ENCODE peak calls at places on chromosomes 11 and 22, in six cellular contexts. One of them, this sample, is unnamed.

GRCh38 chr11:106708348-106708747 is 309.9 kb downstream of the GUCY1A2 start:
- DNase-seq in HCT116: no peak
- DNase-seq in left ventricle myocardium inferior: no peak
- DNase-seq in SK-N-SH: no peak
- DNase-seq in psoas muscle: no peak
- DNase-seq in PC-3: no peak
- DNase-seq in this sample: no peak

GRCh38 chr11:91790346-91790745 is 434.3 kb upstream of the FAT3 start:
- DNase-seq in HCT116: no peak
- DNase-seq in left ventricle myocardium inferior: no peak
- DNase-seq in SK-N-SH: peak; percentile 23
- DNase-seq in psoas muscle: no peak
- DNase-seq in PC-3: no peak
- DNase-seq in this sample: peak; percentile 46

GRCh38 chr11:128397362-128397761 is 190.0 kb downstream of the ETS1 start:
- DNase-seq in HCT116: no peak
- DNase-seq in left ventricle myocardium inferior: no peak
- DNase-seq in SK-N-SH: no peak
- DNase-seq in psoas muscle: no peak
- DNase-seq in PC-3: no peak
- DNase-seq in this sample: no peak

GRCh38 chr11:78689558-78690153 is 115.0 kb upstream of the NARS2 start:
- DNase-seq in HCT116: no peak
- DNase-seq in left ventricle myocardium inferior: no peak
- DNase-seq in SK-N-SH: no peak
- DNase-seq in psoas muscle: no peak
- DNase-seq in PC-3: no peak
- DNase-seq in this sample: no peak

GRCh38 chr11:117532568-117532967 is 204.9 kb downstream of the CEP164 start:
- DNase-seq in HCT116: no peak
- DNase-seq in left ventricle myocardium inferior: no peak
- DNase-seq in SK-N-SH: no peak
- DNase-seq in psoas muscle: no peak
- DNase-seq in PC-3: no peak
- DNase-seq in this sample: no peak

GRCh38 chr11:67641302-67642147 is 2.0 kb upstream of the TBX10 start:
- DNase-seq in HCT116: no peak
- DNase-seq in left ventricle myocardium inferior: no peak
- DNase-seq in SK-N-SH: no peak
- DNase-seq in psoas muscle: no peak
- DNase-seq in PC-3: no peak
- DNase-seq in this sample: no peak

GRCh38 chr11:73554677-73555320 is 43.1 kb downstream of the FAM168A start:
- DNase-seq in HCT116: no peak
- DNase-seq in left ventricle myocardium inferior: no peak
- DNase-seq in SK-N-SH: no peak
- DNase-seq in psoas muscle: no peak
- DNase-seq in PC-3: no peak
- DNase-seq in this sample: no peak

GRCh38 chr11:32374261-32374711 is 61.1 kb downstream of the WT1 start:
- DNase-seq in HCT116: peak; percentile 19
- DNase-seq in left ventricle myocardium inferior: no peak
- DNase-seq in SK-N-SH: peak; percentile 45
- DNase-seq in psoas muscle: no peak
- DNase-seq in PC-3: peak; percentile 37
- DNase-seq in this sample: peak; percentile 63

GRCh38 chr11:71206186-71206585 is 46.2 kb downstream of the SHANK2 start:
- DNase-seq in HCT116: no peak
- DNase-seq in left ventricle myocardium inferior: no peak
- DNase-seq in SK-N-SH: no peak
- DNase-seq in psoas muscle: peak; percentile 20
- DNase-seq in PC-3: no peak
- DNase-seq in this sample: no peak

GRCh38 chr11:13030857-13031256 is 21.7 kb downstream of the RASSF10 start:
- DNase-seq in HCT116: no peak
- DNase-seq in left ventricle myocardium inferior: peak; percentile 58
- DNase-seq in SK-N-SH: peak; percentile 20
- DNase-seq in psoas muscle: peak; percentile 58
- DNase-seq in PC-3: no peak
- DNase-seq in this sample: peak; percentile 16

GRCh38 chr11:13031349-13031748 is 22.2 kb downstream of the RASSF10 start:
- DNase-seq in HCT116: no peak
- DNase-seq in left ventricle myocardium inferior: no peak
- DNase-seq in SK-N-SH: no peak
- DNase-seq in psoas muscle: no peak
- DNase-seq in PC-3: no peak
- DNase-seq in this sample: no peak

GRCh38 chr11:13035711-13036110 is 26.6 kb downstream of the RASSF10 start:
- DNase-seq in HCT116: no peak
- DNase-seq in left ventricle myocardium inferior: no peak
- DNase-seq in SK-N-SH: no peak
- DNase-seq in psoas muscle: no peak
- DNase-seq in PC-3: no peak
- DNase-seq in this sample: no peak

GRCh38 chr11:13036235-13036634 is 27.1 kb downstream of the RASSF10 start:
- DNase-seq in HCT116: no peak
- DNase-seq in left ventricle myocardium inferior: no peak
- DNase-seq in SK-N-SH: no peak
- DNase-seq in psoas muscle: no peak
- DNase-seq in PC-3: no peak
- DNase-seq in this sample: no peak

DNA sequence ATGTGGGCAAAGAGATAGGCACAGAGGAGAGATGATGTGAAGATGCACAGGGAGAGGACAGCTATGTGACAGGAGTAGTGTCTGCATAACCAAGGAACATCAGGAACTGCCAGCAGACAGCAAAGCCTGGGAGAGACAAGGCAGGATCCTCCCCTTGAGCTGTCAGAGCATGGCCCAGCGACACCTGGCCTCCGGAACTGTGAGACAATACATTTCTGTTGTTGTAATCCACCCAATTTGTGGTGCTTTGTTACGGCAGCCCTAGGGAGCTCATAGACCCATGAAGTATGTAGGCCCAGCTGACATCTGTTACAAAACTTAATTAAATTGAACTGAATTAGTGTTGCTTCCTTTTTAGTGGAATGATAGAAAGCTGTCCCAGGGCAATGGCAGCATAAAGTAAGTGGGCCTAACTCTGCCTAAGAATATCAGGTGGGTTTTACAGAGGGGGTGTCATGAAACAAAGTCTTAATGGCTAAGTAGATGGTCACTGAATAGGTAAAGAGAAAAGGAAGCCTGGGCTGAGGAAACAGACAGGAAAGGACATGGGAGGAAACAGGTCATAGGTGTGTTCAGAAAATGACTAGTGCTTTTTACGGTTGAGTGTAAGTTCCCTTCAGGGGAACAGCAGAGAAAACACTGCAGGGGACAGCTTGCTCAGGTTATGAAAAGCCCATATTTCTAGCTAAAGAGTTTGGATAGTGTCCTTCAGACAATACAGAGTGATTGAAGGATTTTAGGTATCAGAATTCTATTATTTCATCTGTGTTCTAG is 24.8 kb downstream of the RASSF10 start:
- DNase-seq in HCT116: no peak
- DNase-seq in left ventricle myocardium inferior: no peak
- DNase-seq in SK-N-SH: peak; percentile 34
- DNase-seq in psoas muscle: no peak
- DNase-seq in PC-3: no peak
- DNase-seq in this sample: peak; percentile 10
- H3K27me3 ChIP-seq in HCT116: no peaks in the 10 kb centered on the region
- H3K27me3 ChIP-seq in left ventricle myocardium inferior: peaks cover 22% of the 10 kb centered on the region
- H3K27me3 ChIP-seq in SK-N-SH: peaks cover 11% of the 10 kb centered on the region
- H3K27me3 ChIP-seq in psoas muscle: peaks cover 6% of the 10 kb centered on the region
- H3K27me3 ChIP-seq in PC-3: no peaks in the 10 kb centered on the region
- H3K27me3 ChIP-seq in this sample: no peaks in the 10 kb centered on the region

DNA sequence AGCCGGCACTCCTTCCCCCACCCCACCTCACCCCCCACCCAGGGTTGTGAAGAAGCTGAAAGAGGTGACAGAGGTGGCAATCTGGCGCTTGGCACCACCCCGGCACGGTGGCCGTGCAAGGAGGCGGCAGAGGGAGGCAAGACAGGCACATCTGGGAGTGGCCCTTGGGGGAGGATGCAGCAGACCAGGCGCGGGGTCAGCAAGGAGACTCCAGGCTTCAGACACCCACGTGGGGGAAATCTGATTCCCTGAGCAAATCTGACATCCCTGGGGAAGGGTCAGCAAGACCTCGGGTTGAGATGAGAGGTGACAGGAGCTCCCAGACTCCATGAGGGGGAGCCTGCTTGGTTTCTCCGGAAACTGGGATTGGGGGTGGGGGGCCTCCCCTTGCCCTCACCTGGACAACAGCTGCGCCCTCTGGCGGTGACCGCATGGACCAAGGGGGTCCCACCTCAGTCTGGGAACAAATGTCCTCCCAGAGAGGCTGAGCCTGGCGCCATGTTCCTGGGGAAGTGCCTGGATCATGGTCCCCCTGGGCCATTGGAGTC is 4.0 kb upstream of the RCOR2 start:
- DNase-seq in HCT116: no peak
- DNase-seq in left ventricle myocardium inferior: no peak
- DNase-seq in SK-N-SH: no peak
- DNase-seq in psoas muscle: no peak
- DNase-seq in PC-3: no peak
- DNase-seq in this sample: no peak
- H3K27me3 ChIP-seq in HCT116: no peaks in the 10 kb centered on the region
- H3K27me3 ChIP-seq in left ventricle myocardium inferior: no peaks in the 10 kb centered on the region
- H3K27me3 ChIP-seq in SK-N-SH: no peaks in the 10 kb centered on the region
- H3K27me3 ChIP-seq in psoas muscle: no peaks in the 10 kb centered on the region
- H3K27me3 ChIP-seq in PC-3: no peaks in the 10 kb centered on the region
- H3K27me3 ChIP-seq in this sample: no peaks in the 10 kb centered on the region

DNA sequence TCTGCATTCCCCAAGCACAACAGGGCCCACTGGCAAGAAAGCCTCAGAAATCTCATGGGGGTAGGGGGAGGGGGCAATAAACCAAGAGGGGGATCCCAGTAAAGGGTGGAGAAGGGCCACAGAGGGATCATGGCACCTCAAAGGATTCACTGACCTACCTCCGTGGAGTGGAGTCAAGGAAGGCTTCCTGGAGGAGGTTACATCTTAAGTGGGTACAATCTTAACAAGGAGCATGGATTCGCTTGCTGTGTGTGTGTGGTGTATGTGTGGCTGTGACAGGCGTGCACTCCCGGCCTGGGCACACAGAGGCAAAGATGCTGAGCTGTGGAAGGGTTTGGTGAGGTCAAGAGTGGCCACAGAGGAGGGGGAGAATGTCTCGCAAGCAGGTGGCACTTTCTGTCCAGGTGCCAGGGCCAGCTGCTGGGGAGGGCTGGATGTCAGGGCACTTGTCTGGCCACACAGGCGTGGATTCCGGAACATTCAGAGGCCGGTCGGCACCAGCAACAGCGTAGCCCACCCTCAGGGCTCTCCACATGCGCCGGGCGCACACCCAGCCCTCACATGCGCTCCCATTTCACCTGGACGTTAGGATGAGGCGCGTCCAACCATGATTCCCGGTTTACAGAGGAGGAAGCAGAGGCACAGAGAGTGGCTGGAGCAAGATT is 43.3 kb downstream of the WNT7B start:
- DNase-seq in HCT116: no peak
- DNase-seq in left ventricle myocardium inferior: no peak
- DNase-seq in SK-N-SH: no peak
- DNase-seq in psoas muscle: no peak
- DNase-seq in PC-3: no peak
- DNase-seq in this sample: no peak
- H3K27me3 ChIP-seq in HCT116: peaks cover 26% of the 10 kb centered on the region
- H3K27me3 ChIP-seq in left ventricle myocardium inferior: peaks cover 78% of the 10 kb centered on the region
- H3K27me3 ChIP-seq in SK-N-SH: no peaks in the 10 kb centered on the region
- H3K27me3 ChIP-seq in psoas muscle: peaks cover 57% of the 10 kb centered on the region
- H3K27me3 ChIP-seq in PC-3: no peaks in the 10 kb centered on the region
- H3K27me3 ChIP-seq in this sample: no peaks in the 10 kb centered on the region

DNA sequence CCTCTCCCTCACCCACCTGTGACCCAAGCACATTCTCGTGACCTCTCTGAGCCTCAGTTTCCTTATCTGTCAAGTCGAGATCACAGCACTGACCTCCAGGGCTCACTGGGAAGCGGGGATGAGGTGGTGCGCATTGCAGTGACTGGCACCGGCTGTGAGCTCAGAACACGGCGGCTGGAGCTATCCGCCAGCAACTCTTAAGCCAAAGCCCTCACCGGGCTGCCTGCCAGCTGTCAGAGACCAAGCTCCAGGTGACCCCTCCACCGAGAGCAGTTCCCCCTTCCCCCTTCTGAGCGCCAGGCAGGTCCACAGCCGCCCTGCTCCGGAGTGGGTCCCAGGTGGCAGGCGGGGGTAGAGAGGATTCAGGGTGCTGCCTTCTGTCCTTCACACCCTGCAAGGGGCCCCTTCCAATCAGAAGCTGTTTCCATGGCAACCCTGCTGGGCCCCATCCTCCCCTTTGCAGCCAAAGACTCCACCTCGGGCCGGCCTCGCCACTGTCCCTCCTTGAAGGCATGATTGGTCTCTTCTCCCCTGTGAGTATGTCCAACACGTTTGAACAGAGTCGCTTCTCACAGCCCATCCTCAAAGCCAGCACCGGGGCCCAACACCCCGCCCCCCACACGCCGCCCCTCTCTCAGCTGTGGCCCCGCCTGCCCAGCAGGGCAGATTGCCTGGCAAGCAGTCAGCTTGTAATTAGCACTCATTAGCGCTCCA is 98.8 kb downstream of the WNT7B start:
- DNase-seq in HCT116: no peak
- DNase-seq in left ventricle myocardium inferior: peak; percentile 51
- DNase-seq in SK-N-SH: no peak
- DNase-seq in psoas muscle: peak; percentile 39
- DNase-seq in PC-3: no peak
- DNase-seq in this sample: peak; percentile 43
- H3K27me3 ChIP-seq in HCT116: no peaks in the 10 kb centered on the region
- H3K27me3 ChIP-seq in left ventricle myocardium inferior: peaks cover 63% of the 10 kb centered on the region
- H3K27me3 ChIP-seq in SK-N-SH: no peaks in the 10 kb centered on the region
- H3K27me3 ChIP-seq in psoas muscle: peaks cover 72% of the 10 kb centered on the region
- H3K27me3 ChIP-seq in PC-3: no peaks in the 10 kb centered on the region
- H3K27me3 ChIP-seq in this sample: peaks cover 3% of the 10 kb centered on the region

GRCh38 chr11:69899957-69900821 is 81.0 kb upstream of the FGF3 start:
- DNase-seq in HCT116: no peak
- DNase-seq in left ventricle myocardium inferior: no peak
- DNase-seq in SK-N-SH: no peak
- DNase-seq in psoas muscle: peak; percentile 68
- DNase-seq in PC-3: peak; percentile 14
- DNase-seq in this sample: no peak
- H3K27me3 ChIP-seq in HCT116: no peaks in the 10 kb centered on the region
- H3K27me3 ChIP-seq in left ventricle myocardium inferior: peaks cover 18% of the 10 kb centered on the region
- H3K27me3 ChIP-seq in SK-N-SH: peaks cover 5% of the 10 kb centered on the region
- H3K27me3 ChIP-seq in psoas muscle: no peaks in the 10 kb centered on the region
- H3K27me3 ChIP-seq in PC-3: no peaks in the 10 kb centered on the region
- H3K27me3 ChIP-seq in this sample: no peaks in the 10 kb centered on the region